ENCODE peak calls at places on chromosomes 5 and 9, in four cellular contexts. J is fibroblast of villous mesenchyme, T is ACHN, H is posterior vena cava. N is an unnamed sample.

GRCh38 chr5:112245616-112246015 is 173.5 kb downstream of the EPB41L4A start:
- DNase-seq in J (no peak), T (no peak), H (no peak), N (no peak)

GRCh38 chr9:127651697-127652610 is 39.9 kb downstream of the STXBP1 start:
- DNase-seq in J (no peak), T (no peak), H (no peak), N (no peak)

GRCh38 chr9:111037744-111038335 is 430 bp downstream of the LPAR1 start:
- DNase-seq in J (peak; percentile 36), T (peak; percentile 48), H (peak; percentile 80), N (no peak)

GRCh38 chr9:113715086-113715485 is 161.0 kb upstream of the ZNF618 start:
- DNase-seq in J (no peak), T (peak; percentile 34), H (no peak), N (no peak)

GRCh38 chr5:122756263-122756911 is 18.5 kb upstream of the SNX2 start:
- DNase-seq in J (peak; percentile 48), T (peak; percentile 29), H (no peak), N (peak; percentile 69)

GRCh38 chr9:119802115-119802514 is 432.9 kb upstream of the BRINP1 start:
- DNase-seq in J (no peak), T (no peak), H (no peak), N (no peak)

GRCh38 chr5:142484821-142485387 is 160.1 kb upstream of the SPRY4 start:
- DNase-seq in J (no peak), T (no peak), H (no peak), N (peak; percentile 38)

GRCh38 chr9:5586391-5586802 is 42.5 kb upstream of the RIC1 start:
- DNase-seq in J (peak; percentile 79), T (no peak), H (no peak), N (peak; percentile 71)

GRCh38 chr5:67182406-67182805 is 14.2 kb downstream of the CD180 start:
- DNase-seq in J (peak; percentile 77), T (no peak), H (peak; percentile 85), N (peak; percentile 72)

GRCh38 chr5:111596705-111597104 is 84.4 kb upstream of the STARD4 start:
- DNase-seq in J (no peak), T (no peak), H (no peak), N (no peak)

GRCh38 chr5:42225009-42225408 is 198.2 kb upstream of the GHR start:
- DNase-seq in J (no peak), T (no peak), H (no peak), N (no peak)